ENCODE peak calls at places on chromosomes 6 and 20, in six cellular contexts. X is kidney, W is PC-3, A is choroid plexus epithelial cell, G is sigmoid colon, N is A549. K is an unnamed sample.

GRCh38 chr6:31663961-31664789 is 622 bp downstream of the GPANK1 start:
- DNase-seq in X (peak), W (peak), A (peak), G (peak), N (no peak), K (peak)

GRCh38 chr20:36084897-36085617 is 69.5 kb upstream of the EPB41L1 start:
- DNase-seq in X (no peak), W (peak), A (peak), G (no peak), N (peak), K (peak)

GRCh38 chr6:9933674-9934073 is 481.2 kb downstream of the TFAP2A start:
- DNase-seq in X (no peak), W (peak), A (no peak), G (no peak), N (no peak), K (peak)

GRCh38 chr6:28090902-28091586 is 10.7 kb downstream of the ZNF165 start:
- DNase-seq in X (no peak), W (no peak), A (no peak), G (no peak), N (no peak), K (no peak)

GRCh38 chr6:109349419-109349987 is 32.8 kb downstream of the CD164 start:
- DNase-seq in X (no peak), W (peak), A (peak), G (no peak), N (peak), K (peak)

GRCh38 chr20:15703171-15703911 is 869.9 kb downstream of the KIF16B start:
- DNase-seq in X (no peak), W (peak), A (peak), G (no peak), N (peak), K (peak)

GRCh38 chr6:14354919-14355572 is 237.5 kb downstream of the CD83 start:
- DNase-seq in X (peak), W (peak), A (peak), G (peak), N (no peak), K (peak)

GRCh38 chr20:22339091-22339881 is 245.1 kb downstream of the FOXA2 start:
- DNase-seq in X (no peak), W (peak), A (peak), G (no peak), N (peak), K (peak)

GRCh38 chr20:57713951-57714350 is 4.1 kb upstream of the PMEPA1 start:
- DNase-seq in X (no peak), W (no peak), A (no peak), G (no peak), N (no peak), K (no peak)

GRCh38 chr6:170130771-170131241 is 160.1 kb downstream of the DLL1 start:
- DNase-seq in X (peak), W (no peak), A (no peak), G (peak), N (no peak), K (no peak)

GRCh38 chr6:87250019-87250418 is 72.4 kb upstream of the SMIM8 start:
- DNase-seq in X (no peak), W (no peak), A (no peak), G (no peak), N (no peak), K (no peak)

GRCh38 chr6:25583099-25583498 is 68.9 kb upstream of the SCGN start:
- DNase-seq in X (no peak), W (no peak), A (no peak), G (no peak), N (no peak), K (no peak)

GRCh38 chr6:32539839-32540238 is 9.8 kb upstream of the HLA-DRB5 start:
- DNase-seq in X (no peak), W (no peak), A (no peak), G (no peak), N (no peak), K (no peak)

GRCh38 chr20:18778993-18779392 is 34.6 kb upstream of the SCP2D1 start:
- DNase-seq in X (no peak), W (peak), A (no peak), G (no peak), N (no peak), K (no peak)

DNA sequence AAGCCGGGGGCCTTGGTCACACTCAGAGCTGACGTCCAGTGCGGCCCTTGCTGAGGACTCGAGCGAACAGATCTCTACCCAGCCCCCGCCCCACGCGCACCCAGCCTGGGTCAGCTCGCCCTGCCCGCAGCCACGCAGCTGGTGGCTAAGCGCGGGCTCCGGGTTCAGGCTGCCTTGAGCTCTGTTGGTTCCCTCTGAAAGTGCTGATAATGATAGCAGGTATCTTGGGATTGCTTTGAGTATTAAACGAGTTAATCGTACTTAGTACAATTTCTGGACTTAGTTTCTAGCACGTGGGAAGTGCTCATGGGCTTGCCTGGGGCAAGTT is 88.1 kb upstream of the TGM3 start:
- DNase-seq in X (no peak), W (no peak), A (no peak), G (no peak), N (no peak), K (no peak)
- H3K4me3 ChIP-seq in X (no peak), W (peak), A (peak), G (peak), N (peak), K (peak)

GRCh38 chr20:37903317-37904007 is 535 bp downstream of the VSTM2L start:
- DNase-seq in X (no peak), W (no peak), A (no peak), G (no peak), N (peak), K (no peak)
- H3K4me3 ChIP-seq in X (no peak), W (peak), A (peak), G (peak), N (peak), K (peak)

DNA sequence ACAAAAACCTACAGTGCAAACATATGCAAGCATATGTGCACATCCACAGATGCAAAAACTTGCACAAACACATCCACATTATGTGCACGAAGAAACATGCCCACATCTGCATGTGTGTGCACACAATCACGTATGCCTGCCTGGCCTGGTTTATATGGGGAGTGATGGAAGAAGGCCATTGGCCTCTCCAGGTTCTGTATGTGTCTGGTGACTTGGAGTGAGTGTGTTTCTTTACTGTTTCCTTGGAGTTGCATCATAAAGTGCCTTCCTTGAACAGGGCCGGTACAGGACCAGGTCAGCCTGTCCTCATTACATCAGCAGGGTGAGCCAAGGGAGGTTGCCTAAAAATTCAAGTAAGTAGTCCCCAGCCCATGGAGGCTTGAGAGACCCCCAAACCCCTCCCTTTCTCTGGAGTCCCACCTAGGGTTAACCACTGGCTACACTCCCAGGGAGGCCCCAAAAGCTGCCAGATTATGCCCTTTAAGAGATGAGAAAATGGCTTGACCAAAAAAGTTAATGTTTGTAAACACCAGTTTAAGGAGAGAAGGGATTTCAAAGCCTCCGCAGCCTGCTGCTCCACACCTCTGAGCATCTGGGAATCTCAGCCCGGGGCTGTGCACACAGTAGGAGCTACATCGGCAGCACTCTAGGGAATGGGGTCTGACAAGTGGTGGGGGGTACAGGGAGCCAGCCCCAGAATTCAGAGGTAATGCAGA is 140.8 kb downstream of the VEGFA start:
- DNase-seq in X (no peak), W (no peak), A (peak), G (no peak), N (no peak), K (peak)
- H3K4me3 ChIP-seq in X (no peak), W (no peak), A (no peak), G (no peak), N (no peak), K (no peak)

GRCh38 chr6:41469156-41469950 is 76.8 kb upstream of the FOXP4 start:
- DNase-seq in X (no peak), W (no peak), A (no peak), G (no peak), N (no peak), K (no peak)
- H3K4me3 ChIP-seq in X (no peak), W (no peak), A (peak), G (peak), N (no peak), K (no peak)

K was measured in epithelial cell of esophagus.